ENCODE peak calls at places on chromosome 15, in five cellular contexts. N is activated gamma-delta T cell; Y is stimulated activated naive B cell treated with anti-CD40 and anti-IgM and Interleukin-4, amounts not matched to agents 10 μg/mL and 1 μg/mL and 100 μg/mL, for 72 hours; Z is HTR-8/SVneo; J is LNCaP clone FGC. A is an unnamed sample.

GRCh38 chr15:67902579-67902979 is 62.7 kb upstream of the RNU6-1 start:
- DNase-seq in Z (no peak), Y (no peak), N (no peak), J (no peak), A (no peak)

GRCh38 chr15:46297766-46298165 is 662.9 kb downstream of the SQOR start:
- DNase-seq in N (no peak), Y (no peak), J (no peak), Z (no peak), A (no peak)

GRCh38 chr15:99055555-99056134 is 48.1 kb upstream of the PGPEP1L start:
- DNase-seq in N (no peak), Z (no peak), J (no peak), Y (no peak), A (no peak)

GRCh38 chr15:25811481-25811906 is 51.6 kb downstream of the ATP10A start:
- DNase-seq in J (no peak), Y (peak), N (no peak), Z (no peak), A (no peak)

GRCh38 chr15:31365655-31366127 is 39.1 kb downstream of the KLF13 start:
- DNase-seq in J (peak), Z (no peak), N (peak), Y (peak), A (peak)

GRCh38 chr15:52683585-52683984 is 4.4 kb upstream of the ATOSA start:
- DNase-seq in Y (no peak), J (no peak), Z (no peak), N (no peak), A (no peak)

GRCh38 chr15:51499379-51499976 is 123.1 kb downstream of the DMXL2 start:
- DNase-seq in Z (peak), J (peak), Y (no peak), N (no peak), A (no peak)

GRCh38 chr15:79160211-79160610 is 69.6 kb upstream of the RASGRF1 start:
- DNase-seq in N (no peak), Y (no peak), Z (no peak), J (no peak), A (no peak)

GRCh38 chr15:93173369-93173768 is 84.4 kb upstream of the RGMA start:
- DNase-seq in Y (no peak), N (no peak), Z (no peak), J (no peak), A (no peak)

GRCh38 chr15:93932164-93932776 is 299.1 kb upstream of the MCTP2 start:
- DNase-seq in N (no peak), Y (no peak), Z (no peak), J (no peak), A (no peak)

GRCh38 chr15:47506543-47507090 is 210.7 kb upstream of the SEMA6D start:
- DNase-seq in Z (no peak), J (no peak), N (no peak), Y (no peak), A (no peak)

GRCh38 chr15:68271854-68272471 is 5.6 kb upstream of the FEM1B start:
- DNase-seq in N (no peak), Z (peak), Y (no peak), J (no peak), A (peak)

GRCh38 chr15:37877851-37878577 is 56.4 kb upstream of the TMCO5A start:
- DNase-seq in J (no peak), N (no peak), Y (no peak), Z (peak), A (no peak)

GRCh38 chr15:40941528-40942336 is 11.5 kb upstream of the CHAC1 start:
- DNase-seq in Y (peak), J (no peak), Z (peak), N (peak), A (peak)

GRCh38 chr15:75203017-75203907 is 1.6 kb downstream of the C15orf39 start:
- DNase-seq in J (no peak), N (no peak), Y (no peak), Z (no peak), A (no peak)

GRCh38 chr15:78298983-78299301 is 467 bp downstream of the SKIC8 start:
- DNase-seq in Y (no peak), N (no peak), Z (no peak), J (no peak), A (no peak)

GRCh38 chr15:41936649-41937567 is 35.4 kb downstream of the EHD4 start:
- DNase-seq in Z (no peak), J (no peak), Y (no peak), N (peak), A (no peak)

GRCh38 chr15:82852906-82853635 is 43.6 kb downstream of the WHAMM start:
- DNase-seq in Z (no peak), J (no peak), Y (no peak), N (no peak), A (no peak)

GRCh38 chr15:74406992-74407705 is 26.6 kb downstream of the SEMA7A start:
- DNase-seq in N (no peak), Y (no peak), J (no peak), Z (peak), A (no peak)

GRCh38 chr15:83446904-83447708 is at the start of gene SH3GL3:
- DNase-seq in J (peak), N (no peak), Y (peak), Z (peak), A (peak)

GRCh38 chr15:39625856-39626255 is 45.0 kb downstream of the THBS1 start:
- DNase-seq in Z (no peak), N (no peak), J (no peak), Y (no peak), A (no peak)

GRCh38 chr15:57345584-57345983 is 30.7 kb upstream of the CGNL1 start:
- DNase-seq in Z (no peak), Y (no peak), N (no peak), J (no peak), A (no peak)

GRCh38 chr15:74383286-74383685 is 15.8 kb upstream of the CYP11A1 start:
- DNase-seq in Z (no peak), Y (no peak), J (no peak), N (no peak), A (no peak)

GRCh38 chr15:74036271-74037170 is 42.0 kb downstream of the PML start:
- DNase-seq in J (peak), Y (no peak), Z (peak), N (no peak), A (no peak)

GRCh38 chr15:78671626-78672211 is 30.7 kb upstream of the CHRNB4 start:
- DNase-seq in J (no peak), Z (no peak), N (no peak), Y (no peak), A (no peak)

GRCh38 chr15:67594793-67595192 is 52.3 kb downstream of the MAP2K5 start:
- DNase-seq in J (no peak), N (no peak), Z (no peak), Y (no peak), A (no peak)

GRCh38 chr15:46089438-46090044 is 454.7 kb downstream of the SQOR start:
- DNase-seq in J (no peak), Z (no peak), Y (no peak), N (no peak), A (no peak)

GRCh38 chr15:48046813-48047483 is 73.8 kb upstream of the SLC24A5 start:
- DNase-seq in Z (no peak), Y (no peak), J (no peak), N (no peak), A (no peak)

GRCh38 chr15:101115318-101115886 is 136.4 kb downstream of the CHSY1 start:
- DNase-seq in Y (no peak), Z (no peak), J (no peak), N (no peak), A (no peak)

A was measured in breast epithelium.